ENCODE peak calls at places on chromosomes 2 and 18, in five cellular contexts. One of them, this sample, is unnamed.

GRCh38 chr2:23549051-23549450 is 164.1 kb downstream of the KLHL29 start:
- DNase-seq in NCI-H69: peak
- DNase-seq in T-helper 17 cell: no peak
- DNase-seq in stimulated activated CD4-positive, alpha-beta T cell treated with anti-CD3 and anti-CD28 coated beads, Interleukin-15, amount 100 ng/mL, for 24 hours: no peak
- DNase-seq in neural crest cell: no peak
- DNase-seq in this sample: peak

GRCh38 chr2:227486688-227487087 is 14.7 kb downstream of the AGFG1 start:
- DNase-seq in NCI-H69: no peak
- DNase-seq in T-helper 17 cell: no peak
- DNase-seq in stimulated activated CD4-positive, alpha-beta T cell treated with anti-CD3 and anti-CD28 coated beads, Interleukin-15, amount 100 ng/mL, for 24 hours: no peak
- DNase-seq in neural crest cell: no peak
- DNase-seq in this sample: no peak

GRCh38 chr2:41321341-41321740 is 726.5 kb upstream of the PKDCC start:
- DNase-seq in NCI-H69: no peak
- DNase-seq in T-helper 17 cell: no peak
- DNase-seq in stimulated activated CD4-positive, alpha-beta T cell treated with anti-CD3 and anti-CD28 coated beads, Interleukin-15, amount 100 ng/mL, for 24 hours: no peak
- DNase-seq in neural crest cell: no peak
- DNase-seq in this sample: no peak

GRCh38 chr2:85772019-85772745 is 18.4 kb downstream of the ATOH8 start:
- DNase-seq in NCI-H69: peak
- DNase-seq in T-helper 17 cell: no peak
- DNase-seq in stimulated activated CD4-positive, alpha-beta T cell treated with anti-CD3 and anti-CD28 coated beads, Interleukin-15, amount 100 ng/mL, for 24 hours: no peak
- DNase-seq in neural crest cell: peak
- DNase-seq in this sample: peak

GRCh38 chr2:18896106-18896505 is 306.7 kb upstream of the NT5C1B start:
- DNase-seq in NCI-H69: no peak
- DNase-seq in T-helper 17 cell: no peak
- DNase-seq in stimulated activated CD4-positive, alpha-beta T cell treated with anti-CD3 and anti-CD28 coated beads, Interleukin-15, amount 100 ng/mL, for 24 hours: no peak
- DNase-seq in neural crest cell: no peak
- DNase-seq in this sample: no peak

GRCh38 chr2:37457401-37457901 is 113.0 kb downstream of the QPCT start:
- DNase-seq in NCI-H69: no peak
- DNase-seq in T-helper 17 cell: no peak
- DNase-seq in stimulated activated CD4-positive, alpha-beta T cell treated with anti-CD3 and anti-CD28 coated beads, Interleukin-15, amount 100 ng/mL, for 24 hours: no peak
- DNase-seq in neural crest cell: no peak
- DNase-seq in this sample: no peak

GRCh38 chr2:107001964-107002696 is 116.2 kb upstream of the ST6GAL2 start:
- DNase-seq in NCI-H69: no peak
- DNase-seq in T-helper 17 cell: no peak
- DNase-seq in stimulated activated CD4-positive, alpha-beta T cell treated with anti-CD3 and anti-CD28 coated beads, Interleukin-15, amount 100 ng/mL, for 24 hours: no peak
- DNase-seq in neural crest cell: no peak
- DNase-seq in this sample: peak

GRCh38 chr2:239855863-239856587 is 169.1 kb downstream of the NDUFA10 start:
- DNase-seq in NCI-H69: no peak
- DNase-seq in T-helper 17 cell: no peak
- DNase-seq in stimulated activated CD4-positive, alpha-beta T cell treated with anti-CD3 and anti-CD28 coated beads, Interleukin-15, amount 100 ng/mL, for 24 hours: no peak
- DNase-seq in neural crest cell: no peak
- DNase-seq in this sample: no peak

GRCh38 chr2:196515608-196516007 is 123.9 kb upstream of the CCDC150 start:
- DNase-seq in NCI-H69: no peak
- DNase-seq in T-helper 17 cell: no peak
- DNase-seq in stimulated activated CD4-positive, alpha-beta T cell treated with anti-CD3 and anti-CD28 coated beads, Interleukin-15, amount 100 ng/mL, for 24 hours: no peak
- DNase-seq in neural crest cell: no peak
- DNase-seq in this sample: no peak

GRCh38 chr18:63904694-63905093 is 3.1 kb upstream of the SERPINB10 start:
- DNase-seq in NCI-H69: no peak
- DNase-seq in T-helper 17 cell: no peak
- DNase-seq in stimulated activated CD4-positive, alpha-beta T cell treated with anti-CD3 and anti-CD28 coated beads, Interleukin-15, amount 100 ng/mL, for 24 hours: no peak
- DNase-seq in neural crest cell: no peak
- DNase-seq in this sample: no peak

GRCh38 chr2:209463835-209464234 is 40.0 kb downstream of the MAP2 start:
- DNase-seq in NCI-H69: no peak
- DNase-seq in T-helper 17 cell: no peak
- DNase-seq in stimulated activated CD4-positive, alpha-beta T cell treated with anti-CD3 and anti-CD28 coated beads, Interleukin-15, amount 100 ng/mL, for 24 hours: no peak
- DNase-seq in neural crest cell: no peak
- DNase-seq in this sample: no peak

This sample was measured in smooth muscle cell of the brain vasculature.